ENCODE peak calls at places on chromosomes 5 and 9, in eight cellular contexts. I, L, Y, J, Z, G, X and B are unnamed samples.

GRCh38 chr9:5762421-5762820 is 70.5 kb downstream of the ERMP1 start:
- DNase-seq in I (peak), J (peak), Z (no peak), L (no peak), X (no peak), Y (no peak), G (no peak), B (no peak)

GRCh38 chr9:3235497-3235896 is 290.3 kb downstream of the RFX3 start:
- DNase-seq in Z (no peak), Y (no peak), J (no peak), L (no peak), X (no peak), G (no peak), I (peak), B (peak)

GRCh38 chr9:79277916-79278447 is 293.8 kb upstream of the TLE4 start:
- DNase-seq in Y (no peak), G (no peak), L (no peak), X (no peak), J (no peak), I (no peak), Z (peak), B (no peak)

GRCh38 chr5:74257645-74258328 is 382.7 kb downstream of the ENC1 start:
- DNase-seq in I (peak), Y (peak), J (peak), X (no peak), Z (peak), G (peak), L (peak), B (peak)

GRCh38 chr5:113331201-113331551 is 103.6 kb downstream of the TSSK1B start:
- DNase-seq in G (no peak), Y (no peak), J (peak), I (no peak), L (peak), Z (no peak), X (no peak), B (no peak)

GRCh38 chr9:121636411-121636865 is 15.0 kb upstream of the DAB2IP start:
- DNase-seq in Z (no peak), J (peak), I (peak), X (peak), Y (no peak), L (peak), G (no peak), B (no peak)

GRCh38 chr5:151093476-151093889 is 12.6 kb upstream of the TNIP1 start:
- DNase-seq in X (peak), L (peak), I (peak), G (no peak), Z (no peak), J (peak), Y (no peak), B (no peak)

GRCh38 chr5:172444110-172444510 is 10.2 kb downstream of the SH3PXD2B start:
- DNase-seq in G (peak), J (peak), X (peak), L (peak), Z (no peak), Y (no peak), I (peak), B (no peak)

GRCh38 chr5:159459951-159460538 is 129.8 kb upstream of the IL12B start:
- DNase-seq in J (peak), L (no peak), G (no peak), X (no peak), Z (no peak), I (peak), Y (no peak), B (no peak)

GRCh38 chr5:117657591-117657990 is 1083.0 kb upstream of the SEMA6A start:
- DNase-seq in X (no peak), Y (no peak), L (no peak), J (no peak), I (no peak), G (no peak), Z (no peak), B (no peak)

GRCh38 chr9:114315723-114316363 is 7.1 kb upstream of the ORM1 start:
- DNase-seq in J (no peak), L (no peak), Z (no peak), I (no peak), X (no peak), Y (no peak), G (peak), B (no peak)

GRCh38 chr5:152650413-152650812 is 245.3 kb upstream of the NMUR2 start:
- DNase-seq in I (no peak), G (no peak), Y (no peak), J (no peak), L (no peak), X (peak), Z (no peak), B (no peak)

GRCh38 chr9:2016411-2017208 is 1.5 kb downstream of the SMARCA2 start:
- DNase-seq in X (peak), Z (peak), Y (peak), I (peak), L (peak), J (peak), G (peak), B (peak)

GRCh38 chr5:14928661-14929060 is 57.1 kb upstream of the ANKH start:
- DNase-seq in J (peak), I (peak), G (no peak), X (no peak), Z (no peak), L (no peak), Y (no peak), B (no peak)

DNA sequence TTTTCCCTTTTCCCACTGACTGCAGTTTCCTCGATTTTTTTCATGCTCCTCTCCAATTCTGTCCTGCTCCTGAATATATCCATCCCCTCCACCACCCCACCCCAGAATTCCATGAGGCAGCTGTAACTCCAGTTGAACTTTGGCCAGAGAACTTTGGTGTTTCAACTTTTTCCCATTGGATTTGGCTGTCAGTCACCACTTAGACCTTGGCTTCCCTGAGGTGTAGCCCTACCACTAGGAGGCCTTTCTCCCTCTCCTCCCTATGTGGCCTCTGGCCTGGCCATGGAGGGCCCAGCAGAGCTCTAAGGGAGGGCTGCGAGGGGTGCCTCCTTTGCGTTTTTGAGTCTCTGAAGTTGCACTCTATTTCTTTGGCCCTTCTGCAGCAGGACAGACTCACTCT is 261.3 kb downstream of the PIK3R1 start:
- DNase-seq in Y (no peak), I (no peak), Z (peak), L (no peak), J (no peak), X (no peak), G (no peak), B (no peak)
- TF ChIP-seq CTCF in Y (no peak), I (no peak), Z (peak), L (peak), J (no peak), X (peak), G (no peak), B (peak)

DNA sequence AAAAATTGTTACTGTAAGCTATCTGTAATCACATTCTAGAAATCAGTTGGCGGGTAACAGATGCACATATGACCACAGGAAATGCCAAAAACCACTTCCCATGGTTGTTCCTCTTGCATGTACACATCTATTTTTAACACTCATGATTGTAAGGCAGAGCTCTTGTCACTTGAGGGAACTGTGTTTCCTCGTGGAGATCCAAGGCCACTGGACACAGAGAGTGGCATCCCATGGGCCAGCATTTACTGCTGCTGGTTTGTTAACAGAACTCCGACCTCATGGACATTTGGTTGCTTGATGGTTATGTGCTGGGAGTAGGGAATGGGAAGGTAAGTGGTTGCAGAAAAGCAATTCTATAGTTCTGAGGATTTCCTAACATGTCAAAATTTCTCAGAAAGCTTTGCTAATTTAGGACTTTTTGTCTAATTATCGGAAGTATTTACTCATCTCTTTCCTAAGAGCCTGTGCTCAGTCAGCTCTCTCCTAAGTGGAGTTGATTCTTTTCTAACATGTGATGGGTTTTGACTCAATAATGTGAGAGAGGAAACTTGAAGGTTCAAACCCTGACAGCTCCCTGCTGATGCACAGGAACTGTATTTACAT is 202.0 kb upstream of the NR3C1 start:
- DNase-seq in Z (no peak), L (peak), I (no peak), J (peak), G (no peak), X (no peak), Y (peak), B (peak)
- H3K4me3 ChIP-seq in Z (no peak), L (no peak), I (no peak), J (no peak), G (no peak), X (no peak), Y (peak), B (no peak)

GRCh38 chr5:111063709-111064322 is 7.7 kb upstream of the TSLP start:
- DNase-seq in Y (peak), X (no peak), J (peak), L (peak), Z (no peak), G (no peak), I (peak), B (no peak)
- TF ChIP-seq CTCF in Y (peak), X (peak), J (peak), L (peak), Z (peak), G (no peak), I (peak), B (peak)

GRCh38 chr9:77811832-77812231 is 163.7 kb upstream of the GNA14 start:
- DNase-seq in Y (no peak), X (no peak), G (no peak), Z (no peak), L (no peak), I (peak), J (no peak), B (no peak)

GRCh38 chr9:77816641-77817341 is 168.7 kb upstream of the GNA14 start:
- DNase-seq in G (no peak), X (no peak), I (peak), L (no peak), J (peak), Z (no peak), Y (no peak), B (no peak)

GRCh38 chr9:77819672-77820071 is 171.6 kb upstream of the GNA14 start:
- DNase-seq in Z (no peak), G (no peak), I (no peak), X (no peak), L (peak), J (peak), Y (no peak), B (no peak)

GRCh38 chr9:77817590-77818311 is 169.6 kb upstream of the GNA14 start:
- DNase-seq in G (no peak), J (no peak), Z (no peak), I (no peak), L (no peak), Y (no peak), X (no peak), B (no peak)

GRCh38 chr9:77815260-77815659 is 167.1 kb upstream of the GNA14 start:
- DNase-seq in L (no peak), Y (no peak), Z (no peak), I (no peak), G (no peak), J (no peak), X (no peak), B (no peak)
- H3K4me3 ChIP-seq in L (no peak), Y (no peak), Z (no peak), I (no peak), G (no peak), J (no peak), X (no peak), B (no peak)

GRCh38 chr9:126781717-126782388 is 23.0 kb upstream of the ZBTB43 start:
- DNase-seq in I (peak), L (peak), Z (peak), G (peak), X (peak), J (peak), Y (peak), B (peak)

GRCh38 chr9:126781186-126781585 is 23.7 kb upstream of the ZBTB43 start:
- DNase-seq in I (no peak), G (no peak), Z (no peak), L (no peak), J (no peak), Y (no peak), X (peak), B (no peak)

GRCh38 chr9:126788046-126788445 is 16.8 kb upstream of the ZBTB43 start:
- DNase-seq in G (no peak), I (no peak), L (peak), Y (no peak), X (peak), J (no peak), Z (no peak), B (peak)

GRCh38 chr9:126784401-126784800 is 20.4 kb upstream of the ZBTB43 start:
- DNase-seq in X (no peak), G (no peak), I (no peak), Y (no peak), J (no peak), Z (no peak), L (no peak), B (no peak)

DNA sequence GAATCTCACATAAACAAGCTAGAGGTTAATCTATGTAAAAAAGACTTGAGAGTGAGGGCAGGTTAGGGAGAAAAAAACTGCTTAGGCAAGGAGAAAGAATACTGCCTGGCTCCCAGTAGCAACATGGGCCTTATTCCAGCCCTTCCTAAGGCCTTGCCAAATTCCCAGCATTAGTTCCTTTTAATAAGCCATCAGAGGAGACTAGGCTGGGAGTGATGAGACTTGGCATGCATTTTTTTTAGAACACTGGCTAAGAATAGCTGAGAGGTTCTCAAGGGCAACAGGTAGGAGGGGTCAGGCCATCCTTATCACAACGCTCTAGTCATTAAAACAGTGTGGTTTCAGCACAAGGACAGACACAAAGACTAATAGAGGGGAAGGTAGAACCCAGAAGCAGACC is 20.9 kb upstream of the ZBTB43 start:
- DNase-seq in Z (no peak), J (no peak), I (no peak), X (no peak), Y (no peak), L (no peak), G (no peak), B (no peak)
- TF ChIP-seq CTCF in Z (no peak), J (no peak), I (no peak), X (no peak), Y (no peak), L (no peak), G (no peak), B (no peak)

GRCh38 chr5:86557920-86558319 is 59.8 kb upstream of the COX7C start:
- DNase-seq in G (no peak), Z (no peak), Y (no peak), J (no peak), I (no peak), L (no peak), X (no peak), B (no peak)
- H3K4me3 ChIP-seq in G (no peak), Z (no peak), Y (no peak), J (no peak), I (no peak), L (no peak), X (no peak), B (no peak)

GRCh38 chr9:134276463-134277245 is 49.6 kb upstream of the RXRA start:
- DNase-seq in I (no peak), Z (no peak), L (no peak), Y (no peak), X (no peak), G (no peak), J (no peak), B (peak)

GRCh38 chr9:134272302-134273023 is 53.8 kb upstream of the RXRA start:
- DNase-seq in L (no peak), Y (peak), Z (no peak), G (no peak), I (no peak), X (no peak), J (no peak), B (no peak)

GRCh38 chr9:134273647-134274046 is 52.6 kb upstream of the RXRA start:
- DNase-seq in Y (no peak), Z (no peak), L (no peak), G (no peak), J (no peak), X (no peak), I (no peak), B (no peak)

GRCh38 chr9:134278286-134278685 is 48.0 kb upstream of the RXRA start:
- DNase-seq in Z (no peak), Y (no peak), L (no peak), X (no peak), G (no peak), J (no peak), I (no peak), B (no peak)

GRCh38 chr9:134275379-134275778 is 50.9 kb upstream of the RXRA start:
- DNase-seq in L (no peak), J (no peak), Y (peak), G (no peak), X (no peak), Z (peak), I (no peak), B (no peak)
- TF ChIP-seq CTCF in L (no peak), J (peak), Y (peak), G (no peak), X (no peak), Z (peak), I (no peak), B (no peak)